ENCODE peak calls at places on chromosomes 12 and 14, in six cellular contexts. One of them, this sample, is unnamed.

GRCh38 chr14:38500125-38500524 is 244.2 kb upstream of the CLEC14A start:
- DNase-seq in GM06990: no peak
- DNase-seq in endothelial cell: no peak
- DNase-seq in neural progenitor cell: no peak
- DNase-seq in astrocyte of the spinal cord: no peak
- DNase-seq in body of pancreas: no peak
- DNase-seq in this sample: peak; percentile 45

GRCh38 chr12:92224685-92225331 is 79.2 kb upstream of the BTG1 start:
- DNase-seq in GM06990: no peak
- DNase-seq in endothelial cell: no peak
- DNase-seq in neural progenitor cell: no peak
- DNase-seq in astrocyte of the spinal cord: peak; percentile 58
- DNase-seq in body of pancreas: no peak
- DNase-seq in this sample: peak; percentile 69

GRCh38 chr12:75825686-75826085 is 205.9 kb downstream of the PHLDA1 start:
- DNase-seq in GM06990: no peak
- DNase-seq in endothelial cell: no peak
- DNase-seq in neural progenitor cell: no peak
- DNase-seq in astrocyte of the spinal cord: peak; percentile 94
- DNase-seq in body of pancreas: no peak
- DNase-seq in this sample: peak; percentile 68

GRCh38 chr12:46786774-46787173 is 39.0 kb downstream of the SLC38A4 start:
- DNase-seq in GM06990: no peak
- DNase-seq in endothelial cell: no peak
- DNase-seq in neural progenitor cell: no peak
- DNase-seq in astrocyte of the spinal cord: peak; percentile 47
- DNase-seq in body of pancreas: no peak
- DNase-seq in this sample: peak; percentile 89

GRCh38 chr12:38728894-38729293 is 176.5 kb downstream of the CPNE8 start:
- DNase-seq in GM06990: no peak
- DNase-seq in endothelial cell: no peak
- DNase-seq in neural progenitor cell: no peak
- DNase-seq in astrocyte of the spinal cord: no peak
- DNase-seq in body of pancreas: no peak
- DNase-seq in this sample: no peak

GRCh38 chr12:102120886-102121285 is 903 bp downstream of the PARPBP start:
- DNase-seq in GM06990: no peak
- DNase-seq in endothelial cell: peak; percentile 8
- DNase-seq in neural progenitor cell: peak; percentile 29
- DNase-seq in astrocyte of the spinal cord: peak; percentile 18
- DNase-seq in body of pancreas: no peak
- DNase-seq in this sample: peak; percentile 36

GRCh38 chr14:56358265-56358664 is 221.3 kb upstream of the TMEM260 start:
- DNase-seq in GM06990: no peak
- DNase-seq in endothelial cell: no peak
- DNase-seq in neural progenitor cell: no peak
- DNase-seq in astrocyte of the spinal cord: no peak
- DNase-seq in body of pancreas: no peak
- DNase-seq in this sample: no peak

GRCh38 chr14:73143003-73143402 is 6.7 kb downstream of the PSEN1 start:
- DNase-seq in GM06990: no peak
- DNase-seq in endothelial cell: no peak
- DNase-seq in neural progenitor cell: peak; percentile 62
- DNase-seq in astrocyte of the spinal cord: no peak
- DNase-seq in body of pancreas: no peak
- DNase-seq in this sample: no peak

GRCh38 chr12:118237908-118238307 is 102.0 kb downstream of the PEBP1 start:
- DNase-seq in GM06990: no peak
- DNase-seq in endothelial cell: no peak
- DNase-seq in neural progenitor cell: no peak
- DNase-seq in astrocyte of the spinal cord: peak; percentile 45
- DNase-seq in body of pancreas: no peak
- DNase-seq in this sample: peak; percentile 70

GRCh38 chr14:41446008-41446407 is 160.7 kb upstream of the LRFN5 start:
- DNase-seq in GM06990: no peak
- DNase-seq in endothelial cell: no peak
- DNase-seq in neural progenitor cell: no peak
- DNase-seq in astrocyte of the spinal cord: no peak
- DNase-seq in body of pancreas: no peak
- DNase-seq in this sample: no peak

GRCh38 chr14:35341454-35342159 is 49.4 kb downstream of the PSMA6 start:
- DNase-seq in GM06990: no peak
- DNase-seq in endothelial cell: no peak
- DNase-seq in neural progenitor cell: peak; percentile 75
- DNase-seq in astrocyte of the spinal cord: peak; percentile 89
- DNase-seq in body of pancreas: peak; percentile 98
- DNase-seq in this sample: peak; percentile 99

DNA sequence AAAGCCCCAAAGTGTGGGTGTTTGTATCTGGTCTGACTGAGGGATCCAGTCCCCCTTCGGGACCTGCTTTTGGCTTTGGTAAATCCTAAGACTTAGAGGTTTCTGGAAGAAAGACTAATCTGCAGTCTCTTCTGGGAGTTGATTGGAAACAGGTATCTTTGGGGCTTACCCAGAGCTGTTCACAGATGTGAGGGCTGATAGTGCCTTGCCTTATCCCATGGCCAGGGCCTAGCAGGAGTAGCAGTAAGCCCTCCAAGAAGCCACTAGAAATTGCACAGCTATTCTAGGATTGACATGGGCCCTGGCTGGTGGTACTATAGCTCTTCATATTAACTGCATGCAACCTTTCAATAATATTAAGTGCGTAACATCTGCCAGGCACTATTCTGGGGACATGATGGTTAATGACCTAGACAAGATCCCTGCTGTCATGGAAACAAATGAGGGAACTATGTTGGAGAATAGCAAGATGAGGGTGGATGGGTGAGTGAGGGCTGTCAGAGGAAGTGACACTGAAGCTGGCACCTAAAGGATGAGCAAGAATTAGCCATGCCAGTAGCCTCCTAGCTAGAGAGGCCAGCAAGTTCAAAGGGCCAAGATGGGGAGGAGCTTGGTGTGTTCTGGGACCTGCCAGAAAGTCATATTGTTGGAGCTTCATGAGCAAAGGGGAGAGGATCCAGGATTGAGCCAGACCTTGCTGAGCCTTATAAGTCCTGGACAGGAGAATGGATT is 71.7 kb downstream of the CRADD start:
- DNase-seq in GM06990: no peak
- DNase-seq in endothelial cell: no peak
- DNase-seq in neural progenitor cell: no peak
- DNase-seq in astrocyte of the spinal cord: no peak
- DNase-seq in body of pancreas: no peak
- DNase-seq in this sample: no peak
- TF ChIP-seq CTCF in GM06990: no peak
- TF ChIP-seq CTCF in endothelial cell: no peak
- TF ChIP-seq CTCF in neural progenitor cell: no peak
- TF ChIP-seq CTCF in astrocyte of the spinal cord: no peak
- TF ChIP-seq CTCF in body of pancreas: no peak
- TF ChIP-seq CTCF in this sample: no peak

GRCh38 chr14:45610303-45610702 is 357.3 kb upstream of the MIS18BP1 start:
- DNase-seq in GM06990: no peak
- DNase-seq in endothelial cell: no peak
- DNase-seq in neural progenitor cell: peak; percentile 39
- DNase-seq in astrocyte of the spinal cord: peak; percentile 26
- DNase-seq in body of pancreas: no peak
- DNase-seq in this sample: peak; percentile 29
- TF ChIP-seq CTCF in GM06990: no peak
- TF ChIP-seq CTCF in endothelial cell: no peak
- TF ChIP-seq CTCF in neural progenitor cell: peak; percentile 51
- TF ChIP-seq CTCF in astrocyte of the spinal cord: peak; percentile 44
- TF ChIP-seq CTCF in body of pancreas: no peak
- TF ChIP-seq CTCF in this sample: peak; percentile 13

GRCh38 chr12:116187158-116187511 is 90.4 kb downstream of the MED13L start:
- DNase-seq in GM06990: no peak
- DNase-seq in endothelial cell: no peak
- DNase-seq in neural progenitor cell: no peak
- DNase-seq in astrocyte of the spinal cord: peak; percentile 20
- DNase-seq in body of pancreas: no peak
- DNase-seq in this sample: no peak

GRCh38 chr12:116183741-116184141 is 93.8 kb downstream of the MED13L start:
- DNase-seq in GM06990: no peak
- DNase-seq in endothelial cell: no peak
- DNase-seq in neural progenitor cell: peak; percentile 43
- DNase-seq in astrocyte of the spinal cord: peak; percentile 32
- DNase-seq in body of pancreas: no peak
- DNase-seq in this sample: peak; percentile 45

GRCh38 chr12:116186482-116187157 is 90.9 kb downstream of the MED13L start:
- DNase-seq in GM06990: no peak
- DNase-seq in endothelial cell: no peak
- DNase-seq in neural progenitor cell: no peak
- DNase-seq in astrocyte of the spinal cord: no peak
- DNase-seq in body of pancreas: no peak
- DNase-seq in this sample: no peak

GRCh38 chr12:116182359-116183063 is 95.0 kb downstream of the MED13L start:
- DNase-seq in GM06990: no peak
- DNase-seq in endothelial cell: no peak
- DNase-seq in neural progenitor cell: peak; percentile 32
- DNase-seq in astrocyte of the spinal cord: no peak
- DNase-seq in body of pancreas: no peak
- DNase-seq in this sample: no peak

GRCh38 chr12:116184766-116185165 is 92.7 kb downstream of the MED13L start:
- DNase-seq in GM06990: no peak
- DNase-seq in endothelial cell: no peak
- DNase-seq in neural progenitor cell: no peak
- DNase-seq in astrocyte of the spinal cord: no peak
- DNase-seq in body of pancreas: no peak
- DNase-seq in this sample: no peak
- TF ChIP-seq CTCF in GM06990: no peak
- TF ChIP-seq CTCF in endothelial cell: no peak
- TF ChIP-seq CTCF in neural progenitor cell: no peak
- TF ChIP-seq CTCF in astrocyte of the spinal cord: no peak
- TF ChIP-seq CTCF in body of pancreas: no peak
- TF ChIP-seq CTCF in this sample: no peak

DNA sequence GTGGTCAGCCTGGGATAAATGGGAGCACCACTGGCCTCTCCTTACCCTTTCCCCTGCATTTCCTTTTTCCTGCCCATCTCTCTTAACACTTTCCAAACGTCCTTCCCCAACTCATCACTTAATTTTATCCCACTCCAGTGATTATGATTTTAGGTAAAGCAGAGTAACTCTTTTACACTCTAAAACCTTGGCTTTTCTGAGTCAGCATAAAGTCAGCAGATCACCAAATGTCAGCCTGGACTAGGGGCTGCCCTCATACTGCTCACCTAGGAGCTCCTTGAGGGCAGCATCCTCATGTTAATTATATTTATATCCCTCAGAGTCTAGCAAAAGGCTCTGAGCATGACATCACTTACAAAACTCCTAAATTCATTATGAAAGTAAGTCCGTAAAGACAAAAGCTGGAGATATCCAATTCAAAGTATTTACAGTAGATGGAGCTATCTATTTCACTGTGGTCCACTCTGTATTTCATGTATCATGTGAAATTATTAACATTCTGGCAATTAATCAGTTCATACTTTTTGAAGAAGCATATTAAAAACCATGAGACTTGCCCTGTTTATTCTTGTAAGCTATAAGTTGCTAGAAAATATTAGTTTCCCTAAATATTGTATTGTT is 17.0 kb upstream of the DICER1 start:
- DNase-seq in GM06990: no peak
- DNase-seq in endothelial cell: no peak
- DNase-seq in neural progenitor cell: no peak
- DNase-seq in astrocyte of the spinal cord: peak; percentile 25
- DNase-seq in body of pancreas: no peak
- DNase-seq in this sample: peak; percentile 49
- TF ChIP-seq CTCF in GM06990: no peak
- TF ChIP-seq CTCF in endothelial cell: no peak
- TF ChIP-seq CTCF in neural progenitor cell: no peak
- TF ChIP-seq CTCF in astrocyte of the spinal cord: peak; percentile 34
- TF ChIP-seq CTCF in body of pancreas: no peak
- TF ChIP-seq CTCF in this sample: peak; percentile 20

GRCh38 chr12:27821259-27821973 is 41.4 kb upstream of the MANSC4 start:
- DNase-seq in GM06990: peak; percentile 42
- DNase-seq in endothelial cell: peak; percentile 61
- DNase-seq in neural progenitor cell: peak; percentile 83
- DNase-seq in astrocyte of the spinal cord: peak; percentile 90
- DNase-seq in body of pancreas: peak; percentile 44
- DNase-seq in this sample: peak; percentile 81
- TF ChIP-seq CTCF in GM06990: peak; percentile 71
- TF ChIP-seq CTCF in endothelial cell: peak; percentile 87
- TF ChIP-seq CTCF in neural progenitor cell: peak; percentile 73
- TF ChIP-seq CTCF in astrocyte of the spinal cord: peak; percentile 75
- TF ChIP-seq CTCF in body of pancreas: peak; percentile 80
- TF ChIP-seq CTCF in this sample: peak; percentile 78

GRCh38 chr12:14482361-14482760 is 85.3 kb downstream of the PLBD1 start:
- DNase-seq in GM06990: no peak
- DNase-seq in endothelial cell: no peak
- DNase-seq in neural progenitor cell: no peak
- DNase-seq in astrocyte of the spinal cord: no peak
- DNase-seq in body of pancreas: no peak
- DNase-seq in this sample: no peak
- TF ChIP-seq CTCF in GM06990: no peak
- TF ChIP-seq CTCF in endothelial cell: no peak
- TF ChIP-seq CTCF in neural progenitor cell: no peak
- TF ChIP-seq CTCF in astrocyte of the spinal cord: no peak
- TF ChIP-seq CTCF in body of pancreas: no peak
- TF ChIP-seq CTCF in this sample: no peak

GRCh38 chr14:67602071-67602470 is 2.0 kb upstream of the PIGH start:
- DNase-seq in GM06990: no peak
- DNase-seq in endothelial cell: no peak
- DNase-seq in neural progenitor cell: no peak
- DNase-seq in astrocyte of the spinal cord: no peak
- DNase-seq in body of pancreas: no peak
- DNase-seq in this sample: no peak

GRCh38 chr14:67602995-67603545 is 3.0 kb upstream of the PIGH start:
- DNase-seq in GM06990: peak; percentile 41
- DNase-seq in endothelial cell: no peak
- DNase-seq in neural progenitor cell: no peak
- DNase-seq in astrocyte of the spinal cord: no peak
- DNase-seq in body of pancreas: no peak
- DNase-seq in this sample: no peak

DNA sequence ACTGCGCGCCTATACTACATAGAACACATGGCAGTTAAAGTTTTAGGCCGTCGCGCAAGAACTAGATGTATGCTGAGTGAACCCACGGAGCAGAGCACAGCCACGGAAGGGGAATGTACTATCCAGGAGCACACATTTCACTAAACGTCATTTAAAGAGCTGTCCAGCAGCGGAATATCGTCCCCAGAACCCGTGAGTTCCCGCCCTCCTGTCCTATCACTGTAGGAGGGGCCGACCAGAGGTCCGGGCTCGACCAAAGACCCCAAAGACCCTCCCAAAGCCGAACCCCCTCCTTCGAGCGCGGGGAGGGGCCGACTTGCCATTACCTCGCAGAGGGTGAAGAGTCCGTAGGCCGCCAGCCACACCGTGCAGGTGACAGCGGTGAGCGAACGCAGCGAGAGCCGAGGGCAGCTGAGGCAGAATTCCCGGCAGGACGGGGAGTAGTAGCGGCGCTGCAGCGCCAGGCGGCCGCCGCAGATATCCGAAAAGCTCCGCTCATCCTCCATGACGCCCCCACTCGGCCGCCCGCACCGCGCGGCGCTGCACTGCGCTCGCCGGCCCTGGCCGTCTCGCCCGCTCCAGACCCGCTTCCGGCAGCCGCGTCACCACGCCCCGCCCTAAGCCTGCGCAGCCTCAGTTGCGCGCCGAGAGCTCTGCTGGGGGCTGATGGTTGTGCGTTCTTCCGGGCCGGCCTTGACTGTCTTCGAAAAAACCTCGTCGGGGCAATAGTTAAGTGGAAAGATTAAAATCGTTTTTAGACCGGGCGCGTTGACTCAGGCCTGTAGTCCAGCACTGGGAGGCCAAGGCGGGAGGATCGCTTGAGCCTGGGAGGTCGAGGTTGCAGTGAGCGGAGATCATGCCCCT is at the start of gene PIGH:
- DNase-seq in GM06990: peak; percentile 95
- DNase-seq in endothelial cell: peak; percentile 92
- DNase-seq in neural progenitor cell: peak; percentile 95
- DNase-seq in astrocyte of the spinal cord: peak; percentile 87
- DNase-seq in body of pancreas: peak; percentile 92
- DNase-seq in this sample: peak; percentile 90
- TF ChIP-seq CTCF in GM06990: peak; percentile 56
- TF ChIP-seq CTCF in endothelial cell: peak; percentile 65
- TF ChIP-seq CTCF in neural progenitor cell: peak; percentile 73
- TF ChIP-seq CTCF in astrocyte of the spinal cord: peak; percentile 54
- TF ChIP-seq CTCF in body of pancreas: peak; percentile 37
- TF ChIP-seq CTCF in this sample: peak; percentile 50

This sample was measured in cardiac fibroblast.